ENCODE peak calls at places on chromosomes 7 and 10, in six cellular contexts. M is colonic mucosa, K is K562, Z is IMR-90, G is GM23248, B is fibroblast of lung. E is an unnamed sample.
A peak's percentile ranks its signal among the peaks of the same experiment; 100 is the strongest.

GRCh38 chr10:50333872-50334271 is 82.6 kb upstream of the ASAH2 start:
- DNase-seq in M (no peak), K (no peak), Z (no peak), G (no peak), B (no peak), E (no peak)

GRCh38 chr10:45197816-45198595 is 117.4 kb downstream of the OR13A1 start:
- DNase-seq in M (no peak), K (no peak), Z (no peak), G (no peak), B (no peak), E (no peak)

GRCh38 chr7:29563590-29564454 is at the start of gene PRR15:
- DNase-seq in M (peak; percentile 94), K (no peak), Z (no peak), G (peak; percentile 58), B (no peak), E (no peak)

GRCh38 chr7:150384406-150385239 is 5.5 kb downstream of the ZNF775 start:
- DNase-seq in M (no peak), K (no peak), Z (no peak), G (no peak), B (no peak), E (no peak)

GRCh38 chr10:115164220-115164619 is 71.1 kb downstream of the ATRNL1 start:
- DNase-seq in M (no peak), K (no peak), Z (no peak), G (no peak), B (no peak), E (no peak)

GRCh38 chr7:2195403-2196246 is 37.1 kb downstream of the MAD1L1 start:
- DNase-seq in M (no peak), K (no peak), Z (no peak), G (no peak), B (no peak), E (no peak)

GRCh38 chr10:18217577-18217976 is 77.4 kb downstream of the CACNB2 start:
- DNase-seq in M (no peak), K (no peak), Z (no peak), G (no peak), B (no peak), E (no peak)

GRCh38 chr10:5582736-5583135 is 58.0 kb downstream of the CALML3 start:
- DNase-seq in M (no peak), K (peak; percentile 73), Z (no peak), G (no peak), B (no peak), E (no peak)

GRCh38 chr7:44415047-44415446 is 75.4 kb downstream of the NUDCD3 start:
- DNase-seq in M (no peak), K (no peak), Z (peak; percentile 44), G (peak; percentile 37), B (no peak), E (no peak)

GRCh38 chr10:67520924-67521520 is 175.0 kb downstream of the CTNNA3 start:
- DNase-seq in M (peak; percentile 29), K (peak; percentile 23), Z (peak; percentile 72), G (peak; percentile 70), B (peak; percentile 73), E (peak; percentile 8)

GRCh38 chr10:104197364-104197763 is 34.8 kb downstream of the CFAP43 start:
- DNase-seq in M (no peak), K (no peak), Z (no peak), G (peak; percentile 14), B (no peak), E (no peak)

GRCh38 chr7:123643495-123644428 is 11.9 kb upstream of the LMOD2 start:
- DNase-seq in M (no peak), K (no peak), Z (peak; percentile 70), G (peak; percentile 71), B (peak; percentile 85), E (peak; percentile 16)

GRCh38 chr7:144622751-144623150 is 213.1 kb downstream of the TPK1 start:
- DNase-seq in M (no peak), K (no peak), Z (no peak), G (no peak), B (no peak), E (no peak)

GRCh38 chr7:127938588-127938987 is 92.6 kb downstream of the LRRC4 start:
- DNase-seq in M (no peak), K (no peak), Z (peak; percentile 88), G (peak; percentile 93), B (peak; percentile 76), E (no peak)

GRCh38 chr7:11817111-11817710 is 14.8 kb downstream of the THSD7A start:
- DNase-seq in M (no peak), K (no peak), Z (no peak), G (no peak), B (peak; percentile 42), E (no peak)

GRCh38 chr10:30431435-30431911 is 2.5 kb upstream of the MAP3K8 start:
- DNase-seq in M (peak; percentile 75), K (no peak), Z (no peak), G (peak; percentile 66), B (peak; percentile 42), E (no peak)

GRCh38 chr7:70566659-70567058 is 565.3 kb upstream of the GALNT17 start:
- DNase-seq in M (no peak), K (no peak), Z (no peak), G (no peak), B (no peak), E (no peak)

GRCh38 chr10:33032354-33033254 is 74.6 kb upstream of the ITGB1 start:
- DNase-seq in M (no peak), K (no peak), Z (peak; percentile 79), G (peak; percentile 83), B (peak; percentile 68), E (no peak)

GRCh38 chr10:51910189-51910588 is 210.8 kb upstream of the CSTF2T start:
- DNase-seq in M (no peak), K (no peak), Z (peak; percentile 12), G (peak; percentile 24), B (no peak), E (no peak)

GRCh38 chr10:76779163-76779820 is 858.3 kb downstream of the KCNMA1 start:
- DNase-seq in M (no peak), K (no peak), Z (peak; percentile 23), G (peak; percentile 91), B (peak; percentile 11), E (no peak)

GRCh38 chr10:43940898-43941777 is 292.5 kb upstream of the ZNF32 start:
- DNase-seq in M (no peak), K (no peak), Z (no peak), G (no peak), B (no peak), E (no peak)

GRCh38 chr7:137890449-137890916 is 43.7 kb upstream of the DGKI start:
- DNase-seq in M (no peak), K (no peak), Z (no peak), G (no peak), B (no peak), E (no peak)

GRCh38 chr10:50310560-50311174 is 59.4 kb upstream of the ASAH2 start:
- DNase-seq in M (peak; percentile 41), K (peak; percentile 73), Z (no peak), G (no peak), B (no peak), E (no peak)

GRCh38 chr10:120719333-120719732 is 131.8 kb upstream of the WDR11 start:
- DNase-seq in M (no peak), K (no peak), Z (no peak), G (no peak), B (no peak), E (no peak)

GRCh38 chr7:74092964-74093339 is 9.3 kb downstream of the LIMK1 start:
- DNase-seq in M (no peak), K (peak; percentile 13), Z (peak; percentile 19), G (peak; percentile 42), B (no peak), E (no peak)

GRCh38 chr10:71832967-71833366 is 18.1 kb downstream of the PSAP start:
- DNase-seq in M (no peak), K (no peak), Z (no peak), G (no peak), B (no peak), E (no peak)

GRCh38 chr10:43960981-43961380 is 312.3 kb upstream of the ZNF32 start:
- DNase-seq in M (no peak), K (no peak), Z (no peak), G (no peak), B (no peak), E (no peak)

GRCh38 chr10:11253397-11254002 is 235.8 kb downstream of the CELF2 start:
- DNase-seq in M (no peak), K (no peak), Z (no peak), G (no peak), B (no peak), E (no peak)
- H3K4me3 ChIP-seq in M (no peak overlapping the region), K (no peak overlapping the region), Z (no peak overlapping the region), G (no peak overlapping the region), B (no peak overlapping the region), E (no peak overlapping the region)

GRCh38 chr7:36658603-36659516 is 65.4 kb downstream of the AOAH start:
- DNase-seq in M (no peak), K (no peak), Z (peak; percentile 94), G (peak; percentile 96), B (peak; percentile 77), E (no peak)
- H3K9ac ChIP-seq in M (no peak overlapping the region), K (no peak overlapping the region), Z (no peak overlapping the region), G (peak overlapping the region; percentile 77), B (no peak overlapping the region), E (no peak overlapping the region)

GRCh38 chr7:152189026-152189425 is 163.6 kb downstream of the GALNT11 start:
- DNase-seq in M (no peak), K (no peak), Z (no peak), G (peak; percentile 11), B (peak; percentile 10), E (no peak)

GRCh38 chr7:152196391-152196790 is 170.9 kb downstream of the GALNT11 start:
- DNase-seq in M (no peak), K (no peak), Z (no peak), G (no peak), B (no peak), E (no peak)

DNA sequence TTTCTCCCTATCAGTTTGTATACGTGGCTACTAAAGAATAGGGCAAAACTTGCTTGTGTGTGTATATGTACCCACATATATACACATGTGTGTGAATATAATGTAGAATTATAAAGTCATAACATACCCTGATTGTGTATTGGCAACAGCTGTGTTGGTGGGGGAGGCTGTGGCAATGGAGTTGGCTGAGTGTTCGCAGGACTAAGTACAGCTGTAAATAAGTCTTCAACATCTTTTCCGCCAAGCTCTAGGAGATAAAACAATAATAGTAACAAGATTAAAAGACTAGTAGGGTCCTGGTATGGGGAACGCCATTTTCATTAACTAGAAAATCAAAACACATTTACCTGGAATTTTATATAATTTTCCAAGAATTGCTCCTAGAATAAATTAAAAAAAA is 168.4 kb downstream of the GALNT11 start:
- DNase-seq in M (no peak), K (no peak), Z (no peak), G (no peak), B (no peak), E (no peak)
- H3K27ac ChIP-seq in M (no peak overlapping the region), K (no peak overlapping the region), Z (no peak overlapping the region), G (no peak overlapping the region), B (no peak overlapping the region), E (no peak overlapping the region)

DNA sequence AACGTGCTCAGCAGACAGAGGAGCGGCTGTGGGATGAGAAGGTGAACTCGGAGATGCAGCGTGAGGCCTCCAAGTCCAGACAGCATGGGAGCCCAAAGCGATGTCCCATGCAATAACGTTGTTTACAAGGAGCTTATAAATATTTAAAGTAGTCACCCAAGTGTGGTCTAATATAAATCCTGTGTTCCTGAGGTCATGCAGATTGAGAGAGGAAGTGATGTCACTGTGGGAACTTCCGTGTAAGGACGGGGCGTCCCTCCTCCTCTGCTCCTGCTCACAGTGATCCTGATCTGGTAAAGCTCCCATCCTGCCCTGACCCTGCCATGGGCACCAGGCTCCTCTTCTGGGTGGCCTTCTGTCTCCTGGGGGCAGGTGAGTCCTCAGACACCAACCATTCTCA is 94.7 kb upstream of the PRSS58 start:
- DNase-seq in M (no peak), K (no peak), Z (peak; percentile 22), G (no peak), B (no peak), E (no peak)
- H3K4me3 ChIP-seq in M (no peak overlapping the region), K (no peak overlapping the region), Z (no peak overlapping the region), G (no peak overlapping the region), B (no peak overlapping the region), E (no peak overlapping the region)

GRCh38 chr7:16271990-16272665 is 149.2 kb downstream of the CRPPA start:
- DNase-seq in M (no peak), K (no peak), Z (peak; percentile 8), G (peak; percentile 55), B (no peak), E (no peak)
- H3K9ac ChIP-seq in M (no peak overlapping the region), K (no peak overlapping the region), Z (no peak overlapping the region), G (no peak overlapping the region), B (no peak overlapping the region), E (no peak overlapping the region)

E was measured in SK-N-MC.